ENCODE peak calls at places on chromosomes 11 and 22, in ten cellular contexts. One of them, this sample, is unnamed.

GRCh38 chr11:32466279-32466915 is 31.1 kb upstream of the WT1 start:
- DNase-seq in spleen: no peak
- DNase-seq in brain microvascular endothelial cell: no peak
- DNase-seq in HFFc6: no peak
- DNase-seq in nephron progenitor cell: no peak
- DNase-seq in right lobe of liver: no peak
- DNase-seq in body of pancreas: no peak
- DNase-seq in A549: no peak
- DNase-seq in HL-60: no peak
- DNase-seq in adrenal gland: no peak
- DNase-seq in this sample: no peak

GRCh38 chr11:20238712-20239111 is 78.4 kb upstream of the DBX1 start:
- DNase-seq in spleen: no peak
- DNase-seq in brain microvascular endothelial cell: no peak
- DNase-seq in HFFc6: no peak
- DNase-seq in nephron progenitor cell: no peak
- DNase-seq in right lobe of liver: peak; percentile 71
- DNase-seq in body of pancreas: peak; percentile 18
- DNase-seq in A549: no peak
- DNase-seq in HL-60: no peak
- DNase-seq in adrenal gland: no peak
- DNase-seq in this sample: peak; percentile 83

GRCh38 chr11:86688398-86689179 is 16.2 kb upstream of the ME3 start:
- DNase-seq in spleen: no peak
- DNase-seq in brain microvascular endothelial cell: peak; percentile 81
- DNase-seq in HFFc6: peak; percentile 84
- DNase-seq in nephron progenitor cell: no peak
- DNase-seq in right lobe of liver: no peak
- DNase-seq in body of pancreas: no peak
- DNase-seq in A549: peak; percentile 36
- DNase-seq in HL-60: no peak
- DNase-seq in adrenal gland: peak; percentile 61
- DNase-seq in this sample: no peak

GRCh38 chr11:8015753-8016239 is 28.7 kb downstream of the EIF3F start:
- DNase-seq in spleen: no peak
- DNase-seq in brain microvascular endothelial cell: no peak
- DNase-seq in HFFc6: peak; percentile 45
- DNase-seq in nephron progenitor cell: no peak
- DNase-seq in right lobe of liver: no peak
- DNase-seq in body of pancreas: no peak
- DNase-seq in A549: no peak
- DNase-seq in HL-60: no peak
- DNase-seq in adrenal gland: no peak
- DNase-seq in this sample: no peak

GRCh38 chr11:78040691-78041379 is 17.8 kb upstream of the KCTD14 start:
- DNase-seq in spleen: no peak
- DNase-seq in brain microvascular endothelial cell: peak; percentile 33
- DNase-seq in HFFc6: no peak
- DNase-seq in nephron progenitor cell: no peak
- DNase-seq in right lobe of liver: no peak
- DNase-seq in body of pancreas: no peak
- DNase-seq in A549: no peak
- DNase-seq in HL-60: no peak
- DNase-seq in adrenal gland: no peak
- DNase-seq in this sample: peak; percentile 35

GRCh38 chr11:69840371-69841169 is 21.4 kb upstream of the FGF3 start:
- DNase-seq in spleen: peak; percentile 56
- DNase-seq in brain microvascular endothelial cell: no peak
- DNase-seq in HFFc6: no peak
- DNase-seq in nephron progenitor cell: no peak
- DNase-seq in right lobe of liver: peak; percentile 49
- DNase-seq in body of pancreas: peak; percentile 39
- DNase-seq in A549: no peak
- DNase-seq in HL-60: no peak
- DNase-seq in adrenal gland: peak; percentile 8
- DNase-seq in this sample: no peak

GRCh38 chr11:35389112-35389511 is 30.2 kb downstream of the SLC1A2 start:
- DNase-seq in spleen: no peak
- DNase-seq in brain microvascular endothelial cell: no peak
- DNase-seq in HFFc6: no peak
- DNase-seq in nephron progenitor cell: no peak
- DNase-seq in right lobe of liver: no peak
- DNase-seq in body of pancreas: peak; percentile 54
- DNase-seq in A549: no peak
- DNase-seq in HL-60: no peak
- DNase-seq in adrenal gland: no peak
- DNase-seq in this sample: no peak

GRCh38 chr11:11669447-11669846 is 47.6 kb upstream of the GALNT18 start:
- DNase-seq in spleen: no peak
- DNase-seq in brain microvascular endothelial cell: no peak
- DNase-seq in HFFc6: no peak
- DNase-seq in nephron progenitor cell: no peak
- DNase-seq in right lobe of liver: no peak
- DNase-seq in body of pancreas: no peak
- DNase-seq in A549: no peak
- DNase-seq in HL-60: no peak
- DNase-seq in adrenal gland: no peak
- DNase-seq in this sample: no peak

GRCh38 chr11:19253149-19253540 is 12.4 kb upstream of the E2F8 start:
- DNase-seq in spleen: no peak
- DNase-seq in brain microvascular endothelial cell: no peak
- DNase-seq in HFFc6: no peak
- DNase-seq in nephron progenitor cell: no peak
- DNase-seq in right lobe of liver: no peak
- DNase-seq in body of pancreas: no peak
- DNase-seq in A549: no peak
- DNase-seq in HL-60: no peak
- DNase-seq in adrenal gland: no peak
- DNase-seq in this sample: peak; percentile 64

GRCh38 chr11:84947970-84948600 is 679.1 kb downstream of the DLG2 start:
- DNase-seq in spleen: no peak
- DNase-seq in brain microvascular endothelial cell: no peak
- DNase-seq in HFFc6: no peak
- DNase-seq in nephron progenitor cell: no peak
- DNase-seq in right lobe of liver: no peak
- DNase-seq in body of pancreas: no peak
- DNase-seq in A549: no peak
- DNase-seq in HL-60: no peak
- DNase-seq in adrenal gland: no peak
- DNase-seq in this sample: no peak

GRCh38 chr22:21642584-21643448 is 714 bp downstream of the SDF2L1 start:
- DNase-seq in spleen: peak; percentile 87
- DNase-seq in brain microvascular endothelial cell: peak; percentile 43
- DNase-seq in HFFc6: peak; percentile 45
- DNase-seq in nephron progenitor cell: peak; percentile 67
- DNase-seq in right lobe of liver: peak; percentile 65
- DNase-seq in body of pancreas: peak; percentile 65
- DNase-seq in A549: peak; percentile 66
- DNase-seq in HL-60: no peak
- DNase-seq in adrenal gland: peak; percentile 51
- DNase-seq in this sample: peak; percentile 70

GRCh38 chr22:21640810-21641209 is 1.3 kb upstream of the SDF2L1 start:
- DNase-seq in spleen: no peak
- DNase-seq in brain microvascular endothelial cell: no peak
- DNase-seq in HFFc6: no peak
- DNase-seq in nephron progenitor cell: no peak
- DNase-seq in right lobe of liver: no peak
- DNase-seq in body of pancreas: no peak
- DNase-seq in A549: no peak
- DNase-seq in HL-60: no peak
- DNase-seq in adrenal gland: no peak
- DNase-seq in this sample: no peak

GRCh38 chr22:21643533-21644357 is 1.6 kb downstream of the SDF2L1 start:
- DNase-seq in spleen: no peak
- DNase-seq in brain microvascular endothelial cell: no peak
- DNase-seq in HFFc6: no peak
- DNase-seq in nephron progenitor cell: no peak
- DNase-seq in right lobe of liver: no peak
- DNase-seq in body of pancreas: no peak
- DNase-seq in A549: no peak
- DNase-seq in HL-60: no peak
- DNase-seq in adrenal gland: no peak
- DNase-seq in this sample: no peak

GRCh38 chr22:21641417-21641794 is 696 bp upstream of the SDF2L1 start:
- DNase-seq in spleen: no peak
- DNase-seq in brain microvascular endothelial cell: no peak
- DNase-seq in HFFc6: peak; percentile 51
- DNase-seq in nephron progenitor cell: peak; percentile 51
- DNase-seq in right lobe of liver: peak; percentile 61
- DNase-seq in body of pancreas: peak; percentile 68
- DNase-seq in A549: peak; percentile 61
- DNase-seq in HL-60: no peak
- DNase-seq in adrenal gland: peak; percentile 57
- DNase-seq in this sample: peak; percentile 59

GRCh38 chr22:21641795-21642583 is at the start of gene SDF2L1:
- DNase-seq in spleen: peak; percentile 99
- DNase-seq in brain microvascular endothelial cell: peak; percentile 99
- DNase-seq in HFFc6: peak; percentile 98
- DNase-seq in nephron progenitor cell: peak; percentile 97
- DNase-seq in right lobe of liver: peak; percentile 99
- DNase-seq in body of pancreas: peak; percentile 99
- DNase-seq in A549: peak; percentile 97
- DNase-seq in HL-60: peak; percentile 97
- DNase-seq in adrenal gland: peak; percentile 99
- DNase-seq in this sample: peak; percentile 99
- TF ChIP-seq CTCF in spleen: no peak
- TF ChIP-seq CTCF in brain microvascular endothelial cell: no peak
- TF ChIP-seq CTCF in HFFc6: peak; percentile 63
- TF ChIP-seq CTCF in nephron progenitor cell: no peak
- TF ChIP-seq CTCF in right lobe of liver: peak; percentile 51
- TF ChIP-seq CTCF in body of pancreas: no peak
- TF ChIP-seq CTCF in A549: no peak
- TF ChIP-seq CTCF in HL-60: no peak
- TF ChIP-seq CTCF in adrenal gland: no peak
- TF ChIP-seq CTCF in this sample: peak; percentile 24

DNA sequence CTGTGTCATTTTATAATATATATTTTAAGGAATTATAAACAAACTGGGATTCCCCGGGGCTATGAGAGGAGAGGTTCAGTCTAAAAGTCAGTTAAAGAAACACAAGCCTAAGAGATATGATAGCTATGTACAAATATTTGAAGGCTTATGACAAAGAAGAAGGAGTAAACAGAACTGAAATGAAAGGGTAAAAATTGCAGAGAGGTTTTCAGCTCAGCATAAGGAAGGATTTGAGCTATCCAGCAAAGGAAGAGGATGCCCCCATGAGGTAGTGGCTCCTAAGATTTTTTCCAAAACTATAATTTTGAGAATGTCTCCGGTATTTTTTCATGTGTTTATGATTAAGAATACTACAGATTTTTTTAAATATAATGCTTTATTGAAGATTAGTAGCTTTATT is 57.9 kb upstream of the ANGPTL5 start:
- DNase-seq in spleen: no peak
- DNase-seq in brain microvascular endothelial cell: no peak
- DNase-seq in HFFc6: peak; percentile 4
- DNase-seq in nephron progenitor cell: no peak
- DNase-seq in right lobe of liver: no peak
- DNase-seq in body of pancreas: no peak
- DNase-seq in A549: peak; percentile 55
- DNase-seq in HL-60: no peak
- DNase-seq in adrenal gland: no peak
- DNase-seq in this sample: no peak
- TF ChIP-seq CTCF in spleen: no peak
- TF ChIP-seq CTCF in brain microvascular endothelial cell: peak; percentile 39
- TF ChIP-seq CTCF in HFFc6: peak; percentile 56
- TF ChIP-seq CTCF in nephron progenitor cell: no peak
- TF ChIP-seq CTCF in right lobe of liver: peak; percentile 10
- TF ChIP-seq CTCF in body of pancreas: no peak
- TF ChIP-seq CTCF in A549: peak; percentile 52
- TF ChIP-seq CTCF in HL-60: no peak
- TF ChIP-seq CTCF in adrenal gland: no peak
- TF ChIP-seq CTCF in this sample: no peak

GRCh38 chr22:45832959-45833580 is 143.9 kb downstream of the WNT7B start:
- DNase-seq in spleen: no peak
- DNase-seq in brain microvascular endothelial cell: no peak
- DNase-seq in HFFc6: no peak
- DNase-seq in nephron progenitor cell: no peak
- DNase-seq in right lobe of liver: no peak
- DNase-seq in body of pancreas: no peak
- DNase-seq in A549: no peak
- DNase-seq in HL-60: no peak
- DNase-seq in adrenal gland: no peak
- DNase-seq in this sample: no peak

GRCh38 chr22:45833613-45834012 is 143.3 kb downstream of the WNT7B start:
- DNase-seq in spleen: no peak
- DNase-seq in brain microvascular endothelial cell: no peak
- DNase-seq in HFFc6: no peak
- DNase-seq in nephron progenitor cell: no peak
- DNase-seq in right lobe of liver: no peak
- DNase-seq in body of pancreas: no peak
- DNase-seq in A549: no peak
- DNase-seq in HL-60: no peak
- DNase-seq in adrenal gland: no peak
- DNase-seq in this sample: no peak

GRCh38 chr22:45832180-45832579 is 144.8 kb downstream of the WNT7B start:
- DNase-seq in spleen: no peak
- DNase-seq in brain microvascular endothelial cell: no peak
- DNase-seq in HFFc6: no peak
- DNase-seq in nephron progenitor cell: no peak
- DNase-seq in right lobe of liver: no peak
- DNase-seq in body of pancreas: no peak
- DNase-seq in A549: no peak
- DNase-seq in HL-60: no peak
- DNase-seq in adrenal gland: no peak
- DNase-seq in this sample: no peak

GRCh38 chr22:45830531-45831245 is 146.3 kb downstream of the WNT7B start:
- DNase-seq in spleen: no peak
- DNase-seq in brain microvascular endothelial cell: peak; percentile 29
- DNase-seq in HFFc6: peak; percentile 66
- DNase-seq in nephron progenitor cell: no peak
- DNase-seq in right lobe of liver: no peak
- DNase-seq in body of pancreas: no peak
- DNase-seq in A549: peak; percentile 48
- DNase-seq in HL-60: no peak
- DNase-seq in adrenal gland: no peak
- DNase-seq in this sample: no peak

DNA sequence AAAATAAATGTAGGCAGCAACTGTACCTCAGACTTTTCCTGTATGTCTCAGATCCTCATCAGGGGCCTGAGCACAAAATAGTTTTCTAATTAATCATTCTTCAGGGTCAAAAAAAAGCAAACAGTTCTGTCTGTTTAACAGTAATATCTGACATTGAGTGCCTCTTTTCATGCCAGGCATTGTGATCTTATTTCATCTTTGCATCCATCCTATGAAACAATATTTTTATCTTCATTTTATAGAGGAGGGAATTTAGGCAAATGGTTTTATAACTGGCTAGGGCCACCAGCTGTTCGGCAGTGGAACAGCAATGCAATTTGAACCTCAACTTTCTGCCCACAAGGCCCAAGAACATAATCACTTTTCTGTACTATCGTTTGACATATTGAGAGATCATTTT is 145.6 kb downstream of the WNT7B start:
- DNase-seq in spleen: no peak
- DNase-seq in brain microvascular endothelial cell: peak; percentile 13
- DNase-seq in HFFc6: peak; percentile 13
- DNase-seq in nephron progenitor cell: no peak
- DNase-seq in right lobe of liver: no peak
- DNase-seq in body of pancreas: no peak
- DNase-seq in A549: peak; percentile 28
- DNase-seq in HL-60: no peak
- DNase-seq in adrenal gland: no peak
- DNase-seq in this sample: no peak
- TF ChIP-seq CTCF in spleen: no peak
- TF ChIP-seq CTCF in brain microvascular endothelial cell: peak; percentile 74
- TF ChIP-seq CTCF in HFFc6: peak; percentile 64
- TF ChIP-seq CTCF in nephron progenitor cell: no peak
- TF ChIP-seq CTCF in right lobe of liver: peak; percentile 47
- TF ChIP-seq CTCF in body of pancreas: no peak
- TF ChIP-seq CTCF in A549: peak; percentile 27
- TF ChIP-seq CTCF in HL-60: no peak
- TF ChIP-seq CTCF in adrenal gland: peak; percentile 50
- TF ChIP-seq CTCF in this sample: no peak

GRCh38 chr11:80136991-80137390 is 696.2 kb upstream of the TENM4 start:
- DNase-seq in spleen: no peak
- DNase-seq in brain microvascular endothelial cell: peak; percentile 85
- DNase-seq in HFFc6: no peak
- DNase-seq in nephron progenitor cell: no peak
- DNase-seq in right lobe of liver: no peak
- DNase-seq in body of pancreas: no peak
- DNase-seq in A549: no peak
- DNase-seq in HL-60: no peak
- DNase-seq in adrenal gland: no peak
- DNase-seq in this sample: no peak
- TF ChIP-seq CTCF in spleen: no peak
- TF ChIP-seq CTCF in brain microvascular endothelial cell: peak; percentile 23
- TF ChIP-seq CTCF in HFFc6: no peak
- TF ChIP-seq CTCF in nephron progenitor cell: no peak
- TF ChIP-seq CTCF in right lobe of liver: no peak
- TF ChIP-seq CTCF in body of pancreas: no peak
- TF ChIP-seq CTCF in A549: no peak
- TF ChIP-seq CTCF in HL-60: no peak
- TF ChIP-seq CTCF in adrenal gland: no peak
- TF ChIP-seq CTCF in this sample: no peak

This sample was measured in mucosa of descending colon.